ENCODE peak calls at places on chromosomes 6 and 20, in eight cellular contexts. G, Y, O, F, P, L, H and K are unnamed samples.

GRCh38 chr6:7172605-7173185 is 64.9 kb downstream of the RREB1 start:
- DNase-seq in G (no peak), Y (no peak), O (peak), F (no peak), P (no peak), L (no peak), H (peak), K (no peak)

GRCh38 chr20:63846128-63846771 is 15.0 kb upstream of the ABHD16B start:
- DNase-seq in G (no peak), Y (no peak), O (no peak), F (no peak), P (peak), L (no peak), H (no peak), K (no peak)

GRCh38 chr6:170067257-170067656 is 223.6 kb downstream of the DLL1 start:
- DNase-seq in G (no peak), Y (no peak), O (no peak), F (no peak), P (peak), L (peak), H (peak), K (no peak)

GRCh38 chr6:47187883-47188587 is 121.7 kb downstream of the TNFRSF21 start:
- DNase-seq in G (no peak), Y (no peak), O (peak), F (no peak), P (no peak), L (no peak), H (peak), K (no peak)

GRCh38 chr6:127937102-127937501 is 36.2 kb upstream of the THEMIS start:
- DNase-seq in G (no peak), Y (no peak), O (peak), F (no peak), P (no peak), L (no peak), H (peak), K (no peak)

GRCh38 chr6:113148576-113148975 is 708.6 kb upstream of the MARCKS start:
- DNase-seq in G (no peak), Y (no peak), O (no peak), F (no peak), P (no peak), L (no peak), H (peak), K (no peak)

GRCh38 chr6:133236898-133237297 is 4.3 kb upstream of the EYA4 start:
- DNase-seq in G (no peak), Y (no peak), O (peak), F (no peak), P (no peak), L (no peak), H (peak), K (no peak)

GRCh38 chr6:159594750-159595117 is 98.3 kb downstream of the SOD2 start:
- DNase-seq in G (no peak), Y (no peak), O (peak), F (no peak), P (no peak), L (no peak), H (peak), K (no peak)

GRCh38 chr6:4178737-4179333 is 43.5 kb upstream of the ECI2 start:
- DNase-seq in G (no peak), Y (no peak), O (no peak), F (no peak), P (no peak), L (no peak), H (no peak), K (no peak)

GRCh38 chr6:49935387-49935786 is 28.6 kb downstream of the DEFB114 start:
- DNase-seq in G (no peak), Y (no peak), O (no peak), F (no peak), P (no peak), L (no peak), H (no peak), K (no peak)

GRCh38 chr6:6661684-6662083 is 73.2 kb downstream of the LY86 start:
- DNase-seq in G (no peak), Y (no peak), O (peak), F (no peak), P (no peak), L (no peak), H (peak), K (no peak)

GRCh38 chr6:154343473-154344308 is 12.9 kb downstream of the IPCEF1 start:
- DNase-seq in G (no peak), Y (no peak), O (peak), F (no peak), P (peak), L (peak), H (peak), K (no peak)

GRCh38 chr6:38573800-38574395 is 65.8 kb downstream of the BTBD9 start:
- DNase-seq in G (no peak), Y (no peak), O (no peak), F (no peak), P (no peak), L (no peak), H (no peak), K (no peak)

GRCh38 chr20:34571753-34572152 is 13.2 kb downstream of the MAP1LC3A start:
- DNase-seq in G (no peak), Y (no peak), O (no peak), F (no peak), P (peak), L (no peak), H (no peak), K (no peak)

GRCh38 chr6:82013561-82014275 is 233.8 kb downstream of the IBTK start:
- DNase-seq in G (no peak), Y (no peak), O (peak), F (no peak), P (no peak), L (no peak), H (peak), K (no peak)

GRCh38 chr6:31114970-31115849 is 610 bp downstream of the PSORS1C1 start:
- DNase-seq in G (no peak), Y (no peak), O (peak), F (no peak), P (no peak), L (no peak), H (peak), K (no peak)

GRCh38 chr20:32363492-32363891 is 5.4 kb downstream of the ASXL1 start:
- DNase-seq in G (no peak), Y (no peak), O (no peak), F (no peak), P (no peak), L (no peak), H (no peak), K (no peak)

GRCh38 chr20:17875981-17876385 is 92.6 kb downstream of the SNX5 start:
- DNase-seq in G (no peak), Y (no peak), O (no peak), F (no peak), P (peak), L (no peak), H (peak), K (no peak)

GRCh38 chr20:51631011-51631950 is 88.8 kb upstream of the NFATC2 start:
- DNase-seq in G (no peak), Y (peak), O (peak), F (no peak), P (peak), L (peak), H (peak), K (peak)

GRCh38 chr20:36106606-36107005 is 47.9 kb upstream of the EPB41L1 start:
- DNase-seq in G (no peak), Y (no peak), O (no peak), F (no peak), P (no peak), L (no peak), H (no peak), K (no peak)

GRCh38 chr6:158059108-158059507 is 77.4 kb downstream of the SYNJ2 start:
- DNase-seq in G (no peak), Y (no peak), O (no peak), F (no peak), P (peak), L (no peak), H (no peak), K (no peak)

GRCh38 chr6:119544325-119545150 is 195.0 kb upstream of the MAN1A1 start:
- DNase-seq in G (no peak), Y (no peak), O (no peak), F (no peak), P (no peak), L (no peak), H (no peak), K (no peak)

GRCh38 chr6:158825951-158826306 is 6.8 kb upstream of the EZR start:
- DNase-seq in G (no peak), Y (no peak), O (peak), F (no peak), P (peak), L (no peak), H (peak), K (no peak)

GRCh38 chr6:51959744-51960383 is 127.5 kb downstream of the PKHD1 start:
- DNase-seq in G (peak), Y (peak), O (peak), F (peak), P (peak), L (peak), H (peak), K (peak)

GRCh38 chr6:82178084-82178758 is 69.3 kb downstream of the IBTK start:
- DNase-seq in G (no peak), Y (no peak), O (peak), F (no peak), P (no peak), L (no peak), H (peak), K (no peak)

GRCh38 chr20:34415079-34415478 is 52.0 kb downstream of the ITCH start:
- DNase-seq in G (peak), Y (no peak), O (no peak), F (no peak), P (no peak), L (no peak), H (no peak), K (no peak)

GRCh38 chr6:147603392-147604081 is 95.0 kb downstream of the SAMD5 start:
- DNase-seq in G (no peak), Y (no peak), O (no peak), F (no peak), P (no peak), L (no peak), H (no peak), K (no peak)

DNA sequence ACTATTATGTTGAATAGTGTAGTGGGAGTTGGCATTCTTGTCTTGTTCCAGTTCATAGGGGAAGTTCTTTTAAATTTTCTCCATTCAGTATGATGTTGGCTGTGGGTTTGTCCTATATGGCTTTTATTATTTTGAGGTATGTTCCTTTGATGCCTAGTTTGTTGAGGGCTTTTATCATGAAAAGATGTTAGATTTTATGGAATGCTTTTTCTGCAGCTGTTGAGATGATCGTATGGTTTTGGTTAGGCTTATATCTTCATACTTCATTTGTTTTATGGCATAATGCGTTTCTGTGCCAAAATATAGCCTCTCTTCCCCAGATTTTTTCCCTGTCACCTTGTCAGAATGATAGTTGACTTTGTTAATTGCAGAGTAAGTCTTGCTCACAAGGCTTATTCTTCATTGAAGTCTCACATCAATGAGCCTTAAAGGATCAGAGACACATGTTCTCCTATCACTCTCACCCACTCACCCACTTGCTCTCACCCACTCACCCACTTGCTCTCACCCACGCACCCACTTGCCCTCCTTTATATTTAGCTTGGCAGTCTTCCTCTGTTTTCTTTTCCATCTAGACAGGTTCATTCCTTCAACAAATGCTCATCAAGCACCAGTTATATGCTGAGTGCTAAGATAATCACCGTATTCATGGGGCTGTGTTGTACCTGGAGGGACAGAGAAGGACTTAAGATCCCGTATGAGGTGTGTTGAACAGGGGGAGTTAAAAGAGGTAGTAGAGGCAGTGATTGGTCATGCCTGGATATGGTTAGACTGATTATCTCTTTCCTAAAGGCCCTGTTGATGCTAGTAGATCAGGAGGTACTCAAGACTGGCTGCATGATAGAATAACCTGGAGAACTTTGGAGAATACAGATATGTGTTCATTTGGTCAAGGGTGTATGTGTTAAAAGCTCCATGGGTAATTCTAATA is 19.3 kb downstream of the UST start:
- DNase-seq in G (no peak), Y (no peak), O (no peak), F (no peak), P (no peak), L (no peak), H (no peak), K (no peak)
- TF ChIP-seq CTCF in G (no peak), Y (no peak), O (no peak), F (no peak), P (no peak), L (no peak), H (no peak), K (no peak)

GRCh38 chr6:125787791-125788190 is 3.0 kb upstream of the NCOA7 start:
- DNase-seq in G (no peak), Y (no peak), O (peak), F (no peak), P (peak), L (no peak), H (peak), K (no peak)
- TF ChIP-seq CTCF in G (peak), Y (no peak), O (peak), F (no peak), P (no peak), L (no peak), H (peak), K (no peak)

GRCh38 chr6:14117158-14118090 is at the start of gene CD83:
- DNase-seq in G (peak), Y (no peak), O (peak), F (peak), P (peak), L (peak), H (peak), K (no peak)
- TF ChIP-seq CTCF in G (peak), Y (no peak), O (no peak), F (no peak), P (no peak), L (no peak), H (no peak), K (no peak)

GRCh38 chr20:2421247-2421646 is 40.5 kb downstream of the TGM6 start:
- DNase-seq in G (no peak), Y (no peak), O (no peak), F (no peak), P (no peak), L (no peak), H (peak), K (no peak)
- TF ChIP-seq CTCF in G (no peak), Y (no peak), O (peak), F (peak), P (no peak), L (no peak), H (peak), K (no peak)

GRCh38 chr20:45251884-45252571 is 2.3 kb downstream of the SLPI start:
- DNase-seq in G (no peak), Y (no peak), O (no peak), F (no peak), P (no peak), L (no peak), H (no peak), K (no peak)

GRCh38 chr20:45254867-45255266 is 503 bp upstream of the SLPI start:
- DNase-seq in G (peak), Y (no peak), O (peak), F (no peak), P (no peak), L (no peak), H (peak), K (no peak)

GRCh38 chr20:45257711-45258110 is 3.3 kb upstream of the SLPI start:
- DNase-seq in G (no peak), Y (no peak), O (no peak), F (no peak), P (no peak), L (no peak), H (no peak), K (no peak)

GRCh38 chr20:45257161-45257560 is 2.8 kb upstream of the SLPI start:
- DNase-seq in G (no peak), Y (no peak), O (no peak), F (no peak), P (no peak), L (no peak), H (no peak), K (no peak)

DNA sequence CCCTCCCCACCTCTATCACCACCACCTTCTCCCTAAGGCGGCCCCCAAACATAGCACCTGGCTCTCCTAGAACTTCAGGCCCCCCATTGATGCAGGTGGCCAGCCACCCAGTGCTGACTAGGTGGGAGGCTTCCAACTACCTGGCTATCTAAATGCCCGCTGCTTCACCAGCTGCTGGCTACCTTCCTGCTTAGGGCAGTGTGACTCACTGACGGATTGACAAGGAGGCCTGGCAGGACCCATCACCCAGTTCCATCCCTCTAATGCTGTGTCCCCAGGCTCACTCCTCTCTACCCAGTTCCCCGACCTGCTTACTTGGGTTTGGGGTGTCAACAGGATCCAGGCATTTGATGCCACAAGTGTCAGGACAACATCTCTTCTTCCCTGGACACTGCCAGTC is 1.1 kb downstream of the SLPI start:
- DNase-seq in G (no peak), Y (no peak), O (no peak), F (no peak), P (no peak), L (no peak), H (no peak), K (no peak)
- TF ChIP-seq CTCF in G (no peak), Y (no peak), O (no peak), F (no peak), P (no peak), L (no peak), H (no peak), K (no peak)

GRCh38 chr6:144548525-144548924 is 263.4 kb downstream of the UTRN start:
- DNase-seq in G (no peak), Y (no peak), O (no peak), F (no peak), P (no peak), L (no peak), H (peak), K (no peak)
- TF ChIP-seq CTCF in G (no peak), Y (no peak), O (no peak), F (no peak), P (no peak), L (no peak), H (peak), K (no peak)